ENCODE peak calls at places on chromosomes 12 and 14, in four cellular contexts. One of them, this sample, is unnamed.

GRCh38 chr12:47841910-47842309 is 22.2 kb upstream of the HDAC7 start:
- DNase-seq in stimulated activated CD4-positive, alpha-beta T cell treated with anti-CD3 and anti-CD28 coated beads, Interleukin-15, amount 100 ng/mL, for 1 hour: no peak
- DNase-seq in lung microvascular endothelial cell: no peak
- DNase-seq in occipital lobe: no peak
- DNase-seq in this sample: no peak

GRCh38 chr12:95608252-95609033 is 57.2 kb upstream of the USP44 start:
- DNase-seq in stimulated activated CD4-positive, alpha-beta T cell treated with anti-CD3 and anti-CD28 coated beads, Interleukin-15, amount 100 ng/mL, for 1 hour: no peak
- DNase-seq in occipital lobe: no peak
- DNase-seq in lung microvascular endothelial cell: peak; percentile 91
- DNase-seq in this sample: no peak

GRCh38 chr12:114726092-114726710 is 42.2 kb upstream of the TBX3 start:
- DNase-seq in occipital lobe: no peak
- DNase-seq in lung microvascular endothelial cell: no peak
- DNase-seq in stimulated activated CD4-positive, alpha-beta T cell treated with anti-CD3 and anti-CD28 coated beads, Interleukin-15, amount 100 ng/mL, for 1 hour: no peak
- DNase-seq in this sample: no peak

GRCh38 chr14:71130491-71131179 is 223.4 kb downstream of the PCNX1 start:
- DNase-seq in stimulated activated CD4-positive, alpha-beta T cell treated with anti-CD3 and anti-CD28 coated beads, Interleukin-15, amount 100 ng/mL, for 1 hour: no peak
- DNase-seq in lung microvascular endothelial cell: peak; percentile 10
- DNase-seq in occipital lobe: no peak
- DNase-seq in this sample: no peak

GRCh38 chr12:15855646-15856045 is 26.5 kb upstream of the STRAP start:
- DNase-seq in occipital lobe: no peak
- DNase-seq in lung microvascular endothelial cell: no peak
- DNase-seq in stimulated activated CD4-positive, alpha-beta T cell treated with anti-CD3 and anti-CD28 coated beads, Interleukin-15, amount 100 ng/mL, for 1 hour: no peak
- DNase-seq in this sample: no peak

GRCh38 chr14:23494223-23494622 is 24.7 kb downstream of the NGDN start:
- DNase-seq in stimulated activated CD4-positive, alpha-beta T cell treated with anti-CD3 and anti-CD28 coated beads, Interleukin-15, amount 100 ng/mL, for 1 hour: no peak
- DNase-seq in occipital lobe: no peak
- DNase-seq in lung microvascular endothelial cell: no peak
- DNase-seq in this sample: no peak

GRCh38 chr12:123026094-123026853 is 45.8 kb downstream of the ARL6IP4 start:
- DNase-seq in lung microvascular endothelial cell: no peak
- DNase-seq in stimulated activated CD4-positive, alpha-beta T cell treated with anti-CD3 and anti-CD28 coated beads, Interleukin-15, amount 100 ng/mL, for 1 hour: no peak
- DNase-seq in occipital lobe: no peak
- DNase-seq in this sample: no peak

GRCh38 chr12:59459966-59460365 is 135.9 kb upstream of the SLC16A7 start:
- DNase-seq in stimulated activated CD4-positive, alpha-beta T cell treated with anti-CD3 and anti-CD28 coated beads, Interleukin-15, amount 100 ng/mL, for 1 hour: no peak
- DNase-seq in lung microvascular endothelial cell: no peak
- DNase-seq in occipital lobe: no peak
- DNase-seq in this sample: no peak

GRCh38 chr14:82238649-82239048 is 705.0 kb upstream of the SEL1L start:
- DNase-seq in occipital lobe: no peak
- DNase-seq in stimulated activated CD4-positive, alpha-beta T cell treated with anti-CD3 and anti-CD28 coated beads, Interleukin-15, amount 100 ng/mL, for 1 hour: no peak
- DNase-seq in lung microvascular endothelial cell: no peak
- DNase-seq in this sample: no peak

GRCh38 chr12:117124421-117125274 is 25.4 kb upstream of the TESC start:
- DNase-seq in lung microvascular endothelial cell: peak; percentile 34
- DNase-seq in stimulated activated CD4-positive, alpha-beta T cell treated with anti-CD3 and anti-CD28 coated beads, Interleukin-15, amount 100 ng/mL, for 1 hour: no peak
- DNase-seq in occipital lobe: no peak
- DNase-seq in this sample: no peak

GRCh38 chr12:52903855-52904508 is 894 bp downstream of the KRT8 start:
- DNase-seq in lung microvascular endothelial cell: peak; percentile 52
- DNase-seq in stimulated activated CD4-positive, alpha-beta T cell treated with anti-CD3 and anti-CD28 coated beads, Interleukin-15, amount 100 ng/mL, for 1 hour: no peak
- DNase-seq in occipital lobe: no peak
- DNase-seq in this sample: no peak

GRCh38 chr12:42129595-42130204 is 15.0 kb downstream of the GXYLT1 start:
- DNase-seq in occipital lobe: no peak
- DNase-seq in lung microvascular endothelial cell: peak; percentile 87
- DNase-seq in stimulated activated CD4-positive, alpha-beta T cell treated with anti-CD3 and anti-CD28 coated beads, Interleukin-15, amount 100 ng/mL, for 1 hour: no peak
- DNase-seq in this sample: no peak

GRCh38 chr14:106843951-106844483 is 1317.6 kb downstream of the TMEM121 start:
- DNase-seq in stimulated activated CD4-positive, alpha-beta T cell treated with anti-CD3 and anti-CD28 coated beads, Interleukin-15, amount 100 ng/mL, for 1 hour: no peak
- DNase-seq in lung microvascular endothelial cell: peak; percentile 4
- DNase-seq in occipital lobe: no peak
- DNase-seq in this sample: no peak

GRCh38 chr14:99863059-99863458 is 69.8 kb downstream of the EML1 start:
- DNase-seq in lung microvascular endothelial cell: no peak
- DNase-seq in stimulated activated CD4-positive, alpha-beta T cell treated with anti-CD3 and anti-CD28 coated beads, Interleukin-15, amount 100 ng/mL, for 1 hour: no peak
- DNase-seq in occipital lobe: no peak
- DNase-seq in this sample: no peak

GRCh38 chr14:101241807-101242278 is 319.5 kb upstream of the DIO3 start:
- DNase-seq in occipital lobe: no peak
- DNase-seq in stimulated activated CD4-positive, alpha-beta T cell treated with anti-CD3 and anti-CD28 coated beads, Interleukin-15, amount 100 ng/mL, for 1 hour: no peak
- DNase-seq in lung microvascular endothelial cell: no peak
- DNase-seq in this sample: no peak

GRCh38 chr12:107418976-107419375 is 266.6 kb upstream of the PWP1 start:
- DNase-seq in stimulated activated CD4-positive, alpha-beta T cell treated with anti-CD3 and anti-CD28 coated beads, Interleukin-15, amount 100 ng/mL, for 1 hour: no peak
- DNase-seq in occipital lobe: no peak
- DNase-seq in lung microvascular endothelial cell: no peak
- DNase-seq in this sample: no peak

GRCh38 chr12:47189753-47190152 is 110.0 kb upstream of the AMIGO2 start:
- DNase-seq in stimulated activated CD4-positive, alpha-beta T cell treated with anti-CD3 and anti-CD28 coated beads, Interleukin-15, amount 100 ng/mL, for 1 hour: no peak
- DNase-seq in lung microvascular endothelial cell: no peak
- DNase-seq in occipital lobe: no peak
- DNase-seq in this sample: no peak

GRCh38 chr14:101225729-101226152 is 322.2 kb upstream of the RTL1 start:
- DNase-seq in lung microvascular endothelial cell: no peak
- DNase-seq in stimulated activated CD4-positive, alpha-beta T cell treated with anti-CD3 and anti-CD28 coated beads, Interleukin-15, amount 100 ng/mL, for 1 hour: no peak
- DNase-seq in occipital lobe: no peak
- DNase-seq in this sample: peak; percentile 8

GRCh38 chr12:67069451-67070306 is 199.5 kb upstream of the CAND1 start:
- DNase-seq in lung microvascular endothelial cell: peak; percentile 4
- DNase-seq in stimulated activated CD4-positive, alpha-beta T cell treated with anti-CD3 and anti-CD28 coated beads, Interleukin-15, amount 100 ng/mL, for 1 hour: peak; percentile 26
- DNase-seq in occipital lobe: peak; percentile 15
- DNase-seq in this sample: no peak

GRCh38 chr12:47835831-47836155 is 16.1 kb upstream of the HDAC7 start:
- DNase-seq in occipital lobe: no peak
- DNase-seq in stimulated activated CD4-positive, alpha-beta T cell treated with anti-CD3 and anti-CD28 coated beads, Interleukin-15, amount 100 ng/mL, for 1 hour: no peak
- DNase-seq in lung microvascular endothelial cell: no peak
- DNase-seq in this sample: no peak

GRCh38 chr14:35687335-35687939 is 121.7 kb downstream of the RALGAPA1 start:
- DNase-seq in stimulated activated CD4-positive, alpha-beta T cell treated with anti-CD3 and anti-CD28 coated beads, Interleukin-15, amount 100 ng/mL, for 1 hour: no peak
- DNase-seq in lung microvascular endothelial cell: peak; percentile 72
- DNase-seq in occipital lobe: no peak
- DNase-seq in this sample: no peak

GRCh38 chr14:53516261-53516774 is 363.2 kb upstream of the DDHD1 start:
- DNase-seq in stimulated activated CD4-positive, alpha-beta T cell treated with anti-CD3 and anti-CD28 coated beads, Interleukin-15, amount 100 ng/mL, for 1 hour: no peak
- DNase-seq in occipital lobe: no peak
- DNase-seq in lung microvascular endothelial cell: no peak
- DNase-seq in this sample: no peak

GRCh38 chr12:107847830-107848229 is 73.3 kb downstream of the ASCL4 start:
- DNase-seq in occipital lobe: no peak
- DNase-seq in stimulated activated CD4-positive, alpha-beta T cell treated with anti-CD3 and anti-CD28 coated beads, Interleukin-15, amount 100 ng/mL, for 1 hour: no peak
- DNase-seq in lung microvascular endothelial cell: no peak
- DNase-seq in this sample: no peak

GRCh38 chr12:115449526-115449925 is 765.6 kb upstream of the TBX3 start:
- DNase-seq in lung microvascular endothelial cell: no peak
- DNase-seq in occipital lobe: no peak
- DNase-seq in stimulated activated CD4-positive, alpha-beta T cell treated with anti-CD3 and anti-CD28 coated beads, Interleukin-15, amount 100 ng/mL, for 1 hour: no peak
- DNase-seq in this sample: no peak

GRCh38 chr12:131087302-131087818 is 133.7 kb downstream of the ADGRD1 start:
- DNase-seq in stimulated activated CD4-positive, alpha-beta T cell treated with anti-CD3 and anti-CD28 coated beads, Interleukin-15, amount 100 ng/mL, for 1 hour: no peak
- DNase-seq in occipital lobe: no peak
- DNase-seq in lung microvascular endothelial cell: no peak
- DNase-seq in this sample: no peak

GRCh38 chr14:102893452-102893851 is 29.0 kb upstream of the AMN start:
- DNase-seq in occipital lobe: no peak
- DNase-seq in lung microvascular endothelial cell: peak; percentile 91
- DNase-seq in stimulated activated CD4-positive, alpha-beta T cell treated with anti-CD3 and anti-CD28 coated beads, Interleukin-15, amount 100 ng/mL, for 1 hour: no peak
- DNase-seq in this sample: no peak

GRCh38 chr12:53102883-53103807 is at the start of gene SOAT2:
- DNase-seq in lung microvascular endothelial cell: no peak
- DNase-seq in stimulated activated CD4-positive, alpha-beta T cell treated with anti-CD3 and anti-CD28 coated beads, Interleukin-15, amount 100 ng/mL, for 1 hour: no peak
- DNase-seq in occipital lobe: no peak
- DNase-seq in this sample: peak; percentile 48

GRCh38 chr12:62751844-62752155 is 183.2 kb downstream of the PPM1H start:
- DNase-seq in occipital lobe: no peak
- DNase-seq in stimulated activated CD4-positive, alpha-beta T cell treated with anti-CD3 and anti-CD28 coated beads, Interleukin-15, amount 100 ng/mL, for 1 hour: no peak
- DNase-seq in lung microvascular endothelial cell: no peak
- DNase-seq in this sample: no peak

GRCh38 chr14:41087056-41087455 is 519.6 kb upstream of the LRFN5 start:
- DNase-seq in stimulated activated CD4-positive, alpha-beta T cell treated with anti-CD3 and anti-CD28 coated beads, Interleukin-15, amount 100 ng/mL, for 1 hour: no peak
- DNase-seq in occipital lobe: no peak
- DNase-seq in lung microvascular endothelial cell: no peak
- DNase-seq in this sample: no peak

GRCh38 chr12:115440438-115440837 is 756.5 kb upstream of the TBX3 start:
- DNase-seq in stimulated activated CD4-positive, alpha-beta T cell treated with anti-CD3 and anti-CD28 coated beads, Interleukin-15, amount 100 ng/mL, for 1 hour: no peak
- DNase-seq in lung microvascular endothelial cell: no peak
- DNase-seq in occipital lobe: no peak
- DNase-seq in this sample: no peak

GRCh38 chr12:116448165-116448756 is 110.9 kb upstream of the MAP1LC3B2 start:
- DNase-seq in occipital lobe: no peak
- DNase-seq in stimulated activated CD4-positive, alpha-beta T cell treated with anti-CD3 and anti-CD28 coated beads, Interleukin-15, amount 100 ng/mL, for 1 hour: no peak
- DNase-seq in lung microvascular endothelial cell: no peak
- DNase-seq in this sample: no peak